ENCODE peak calls at places on chromosomes 6 and 20, in eight cellular contexts. M, A, H, K, W, X, I and R are unnamed samples.

GRCh38 chr6:133301739-133302138 is 60.6 kb downstream of the EYA4 start:
- DNase-seq in M (no peak), A (no peak), H (no peak), K (no peak), W (no peak), X (no peak), I (no peak), R (no peak)

GRCh38 chr6:34926655-34927054 is 37.6 kb downstream of the ANKS1A start:
- DNase-seq in M (peak; percentile 70), A (no peak), H (peak; percentile 26), K (peak; percentile 51), W (no peak), X (no peak), I (no peak), R (no peak)

GRCh38 chr6:93392797-93393196 is 26.6 kb downstream of the EPHA7 start:
- DNase-seq in M (no peak), A (no peak), H (no peak), K (no peak), W (no peak), X (no peak), I (no peak), R (no peak)

GRCh38 chr6:113862112-113862511 is 5.0 kb downstream of the MARCKS start:
- DNase-seq in M (no peak), A (no peak), H (no peak), K (no peak), W (no peak), X (no peak), I (no peak), R (no peak)

GRCh38 chr6:3334579-3334978 is 75.8 kb downstream of the PSMG4 start:
- DNase-seq in M (no peak), A (no peak), H (no peak), K (no peak), W (no peak), X (no peak), I (no peak), R (no peak)

GRCh38 chr6:122681715-122682114 is 71.5 kb downstream of the PKIB start:
- DNase-seq in M (no peak), A (no peak), H (no peak), K (no peak), W (no peak), X (no peak), I (no peak), R (no peak)

GRCh38 chr6:105892577-105893262 is 193.4 kb upstream of the PRDM1 start:
- DNase-seq in M (no peak), A (no peak), H (no peak), K (no peak), W (peak; percentile 98), X (no peak), I (no peak), R (no peak)

GRCh38 chr20:63553933-63554290 is at the start of gene FNDC11:
- DNase-seq in M (no peak), A (peak; percentile 43), H (no peak), K (peak; percentile 58), W (no peak), X (peak; percentile 12), I (peak; percentile 62), R (no peak)

GRCh38 chr6:156545021-156545420 is 232.2 kb upstream of the ARID1B start:
- DNase-seq in M (no peak), A (no peak), H (no peak), K (no peak), W (no peak), X (no peak), I (no peak), R (no peak)

GRCh38 chr6:148934956-148935355 is 188.1 kb downstream of the UST start:
- DNase-seq in M (no peak), A (no peak), H (no peak), K (no peak), W (no peak), X (no peak), I (no peak), R (no peak)

GRCh38 chr6:91155129-91155528 is 568.3 kb upstream of the MAP3K7 start:
- DNase-seq in M (no peak), A (no peak), H (no peak), K (no peak), W (no peak), X (no peak), I (no peak), R (no peak)

GRCh38 chr6:113405326-113406050 is 451.7 kb upstream of the MARCKS start:
- DNase-seq in M (no peak), A (no peak), H (no peak), K (no peak), W (no peak), X (no peak), I (no peak), R (no peak)

GRCh38 chr20:47377122-47377722 is 20.7 kb upstream of the ZMYND8 start:
- DNase-seq in M (no peak), A (no peak), H (no peak), K (no peak), W (no peak), X (no peak), I (no peak), R (no peak)

GRCh38 chr6:147506704-147507114 is 1.8 kb upstream of the SAMD5 start:
- DNase-seq in M (no peak), A (no peak), H (peak; percentile 49), K (peak; percentile 50), W (no peak), X (no peak), I (peak; percentile 85), R (no peak)

GRCh38 chr20:40414843-40415615 is 274.0 kb downstream of the MAFB start:
- DNase-seq in M (no peak), A (no peak), H (no peak), K (no peak), W (no peak), X (no peak), I (no peak), R (no peak)

GRCh38 chr6:5302995-5303622 is 41.8 kb downstream of the FARS2 start:
- DNase-seq in M (no peak), A (peak; percentile 23), H (no peak), K (peak; percentile 60), W (peak; percentile 58), X (peak; percentile 39), I (peak; percentile 43), R (no peak)

GRCh38 chr20:36919715-36920333 is 31.7 kb downstream of the SAMHD1 start:
- DNase-seq in M (peak; percentile 56), A (peak; percentile 25), H (peak; percentile 64), K (peak; percentile 62), W (peak; percentile 23), X (no peak), I (peak; percentile 41), R (no peak)

GRCh38 chr6:100176951-100177710 is 183.1 kb upstream of the MCHR2 start:
- DNase-seq in M (no peak), A (no peak), H (no peak), K (no peak), W (no peak), X (no peak), I (no peak), R (no peak)

GRCh38 chr6:33642897-33643296 is 21.8 kb downstream of the ITPR3 start:
- DNase-seq in M (no peak), A (no peak), H (no peak), K (no peak), W (no peak), X (no peak), I (no peak), R (no peak)

GRCh38 chr20:48722002-48722731 is 105.6 kb downstream of the PREX1 start:
- DNase-seq in M (peak; percentile 46), A (no peak), H (peak; percentile 88), K (no peak), W (peak; percentile 73), X (no peak), I (no peak), R (no peak)